ENCODE peak calls at places on chromosomes 13 and 19, in five cellular contexts. O is PC-9; B is stimulated activated CD4-positive, alpha-beta T cell treated with anti-CD3 and anti-CD28 coated beads, Interleukin-2, amount 100 ng/mL, for 24 hours; P is AG08395; L is HCEC 1CT. H is an unnamed sample.

GRCh38 chr19:52007436-52007804 is 591 bp downstream of the ZNF615 start:
- DNase-seq in O (no peak), B (no peak), P (peak; percentile 20), L (peak; percentile 1), H (no peak)

GRCh38 chr19:57403737-57404537 is 7.0 kb upstream of the ZNF17 start:
- DNase-seq in O (no peak), B (no peak), P (no peak), L (no peak), H (no peak)

GRCh38 chr13:30388401-30389283 is 33.7 kb upstream of the UBE2L5 start:
- DNase-seq in O (no peak), B (no peak), P (peak; percentile 68), L (peak; percentile 70), H (no peak)

GRCh38 chr13:113800576-113800926 is 41.5 kb downstream of the TMEM255B start:
- DNase-seq in O (no peak), B (no peak), P (no peak), L (no peak), H (no peak)

GRCh38 chr13:37811441-37811840 is 58.1 kb downstream of the TRPC4 start:
- DNase-seq in O (no peak), B (no peak), P (no peak), L (no peak), H (no peak)

GRCh38 chr13:80132741-80133601 is 208.0 kb downstream of the SPRY2 start:
- DNase-seq in O (peak; percentile 81), B (no peak), P (peak; percentile 42), L (peak; percentile 70), H (no peak)

GRCh38 chr13:48233886-48234488 is 981 bp downstream of the ITM2B start:
- DNase-seq in O (no peak), B (peak; percentile 15), P (no peak), L (peak; percentile 36), H (no peak)

GRCh38 chr19:342801-343421 is 1.7 kb downstream of the MIER2 start:
- DNase-seq in O (peak; percentile 54), B (no peak), P (peak; percentile 84), L (peak; percentile 73), H (no peak)

GRCh38 chr19:11814707-11815050 is 606 bp downstream of the ZNF440 start:
- DNase-seq in O (no peak), B (no peak), P (peak; percentile 11), L (peak; percentile 4), H (no peak)

GRCh38 chr13:82675024-82675423 is 1207.2 kb downstream of the SLITRK1 start:
- DNase-seq in O (no peak), B (no peak), P (no peak), L (no peak), H (no peak)

GRCh38 chr19:34269968-34270621 is 15.7 kb downstream of the GARRE1 start:
- DNase-seq in O (peak; percentile 74), B (peak; percentile 57), P (peak; percentile 43), L (peak; percentile 80), H (peak; percentile 87)

GRCh38 chr13:51638497-51638871 is 54.2 kb downstream of the WDFY2 start:
- DNase-seq in O (no peak), B (no peak), P (no peak), L (peak; percentile 65), H (no peak)

GRCh38 chr13:46675016-46675415 is 121.9 kb downstream of the ESD start:
- DNase-seq in O (no peak), B (no peak), P (no peak), L (no peak), H (no peak)

GRCh38 chr13:25752957-25753540 is 298.8 kb downstream of the SHISA2 start:
- DNase-seq in O (no peak), B (no peak), P (peak; percentile 84), L (no peak), H (no peak)

H was measured in CD4-positive, alpha-beta memory T cell.